ENCODE peak calls at places on chromosomes 1 and 21, in four cellular contexts. N is body of pancreas, Y is left ventricle myocardium inferior, A is tibial nerve. K is an unnamed sample.

GRCh38 chr1:33763406-33763805 is 100.5 kb upstream of the HMGB4 start:
- DNase-seq in N (no peak), Y (no peak), A (no peak), K (no peak)

GRCh38 chr1:212606734-212607205 is 1.8 kb upstream of the ATF3 start:
- DNase-seq in N (peak), Y (peak), A (peak), K (no peak)

GRCh38 chr21:26842976-26843911 is 2.0 kb downstream of the ADAMTS1 start:
- DNase-seq in N (peak), Y (peak), A (peak), K (peak)

GRCh38 chr21:42793774-42794173 is 85.6 kb downstream of the WDR4 start:
- DNase-seq in N (no peak), Y (no peak), A (no peak), K (no peak)

GRCh38 chr1:60035925-60036324 is 37.6 kb downstream of the C1orf87 start:
- DNase-seq in N (no peak), Y (no peak), A (no peak), K (no peak)

GRCh38 chr1:56645663-56646330 is 683 bp downstream of the PRKAA2 start:
- DNase-seq in N (peak), Y (no peak), A (no peak), K (no peak)

GRCh38 chr1:21762022-21762404 is 20.9 kb downstream of the USP48 start:
- DNase-seq in N (no peak), Y (no peak), A (no peak), K (no peak)

GRCh38 chr1:154431586-154432373 is 26.6 kb downstream of the IL6R start:
- DNase-seq in N (no peak), Y (no peak), A (no peak), K (no peak)

GRCh38 chr1:198936371-198937083 is 297.7 kb downstream of the PTPRC start:
- DNase-seq in N (peak), Y (no peak), A (no peak), K (no peak)

GRCh38 chr1:145961425-145962156 is 2.8 kb downstream of the ANKRD34A start:
- DNase-seq in N (peak), Y (peak), A (no peak), K (no peak)

GRCh38 chr1:44805311-44806024 is 1.7 kb downstream of the DYNLT4 start:
- DNase-seq in N (no peak), Y (peak), A (no peak), K (no peak)

GRCh38 chr1:22662318-22662717 is 9.3 kb downstream of the C1QB start:
- DNase-seq in N (no peak), Y (peak), A (no peak), K (no peak)

GRCh38 chr21:35179990-35180557 is 131.0 kb upstream of the RUNX1 start:
- DNase-seq in N (no peak), Y (no peak), A (no peak), K (no peak)

GRCh38 chr1:54289061-54289938 is 89.3 kb downstream of the MRPL37 start:
- DNase-seq in N (no peak), Y (no peak), A (no peak), K (no peak)

GRCh38 chr1:6096243-6097116 is 50.8 kb downstream of the KCNAB2 start:
- DNase-seq in N (no peak), Y (peak), A (no peak), K (no peak)

GRCh38 chr1:206050655-206051235 is 2.2 kb upstream of the RHEX start:
- DNase-seq in N (no peak), Y (no peak), A (no peak), K (no peak)

GRCh38 chr1:92365378-92366044 is 66.7 kb downstream of the RPAP2 start:
- DNase-seq in N (no peak), Y (no peak), A (no peak), K (no peak)

GRCh38 chr1:201294876-201295275 is 11.6 kb downstream of the PKP1 start:
- DNase-seq in N (no peak), Y (no peak), A (no peak), K (no peak)

GRCh38 chr1:86155061-86155806 is 1.3 kb downstream of the COL24A1 start:
- DNase-seq in N (peak), Y (peak), A (peak), K (peak)

GRCh38 chr1:224211262-224211962 is 28.4 kb downstream of the DEGS1 start:
- DNase-seq in N (peak), Y (no peak), A (no peak), K (no peak)

GRCh38 chr1:206935491-206936067 is 10.7 kb downstream of the PIGR start:
- DNase-seq in N (peak), Y (no peak), A (no peak), K (no peak)

GRCh38 chr1:40893946-40894345 is 31.8 kb upstream of the CITED4 start:
- DNase-seq in N (no peak), Y (no peak), A (no peak), K (no peak)

GRCh38 chr21:43864313-43864805 is 664 bp upstream of the AGPAT3 start:
- DNase-seq in N (peak), Y (peak), A (no peak), K (no peak)

GRCh38 chr1:20125091-20125490 is 5.8 kb upstream of the PLA2G2D start:
- DNase-seq in N (no peak), Y (no peak), A (no peak), K (no peak)

GRCh38 chr1:33768106-33768505 is 95.8 kb upstream of the HMGB4 start:
- DNase-seq in N (no peak), Y (no peak), A (no peak), K (no peak)

DNA sequence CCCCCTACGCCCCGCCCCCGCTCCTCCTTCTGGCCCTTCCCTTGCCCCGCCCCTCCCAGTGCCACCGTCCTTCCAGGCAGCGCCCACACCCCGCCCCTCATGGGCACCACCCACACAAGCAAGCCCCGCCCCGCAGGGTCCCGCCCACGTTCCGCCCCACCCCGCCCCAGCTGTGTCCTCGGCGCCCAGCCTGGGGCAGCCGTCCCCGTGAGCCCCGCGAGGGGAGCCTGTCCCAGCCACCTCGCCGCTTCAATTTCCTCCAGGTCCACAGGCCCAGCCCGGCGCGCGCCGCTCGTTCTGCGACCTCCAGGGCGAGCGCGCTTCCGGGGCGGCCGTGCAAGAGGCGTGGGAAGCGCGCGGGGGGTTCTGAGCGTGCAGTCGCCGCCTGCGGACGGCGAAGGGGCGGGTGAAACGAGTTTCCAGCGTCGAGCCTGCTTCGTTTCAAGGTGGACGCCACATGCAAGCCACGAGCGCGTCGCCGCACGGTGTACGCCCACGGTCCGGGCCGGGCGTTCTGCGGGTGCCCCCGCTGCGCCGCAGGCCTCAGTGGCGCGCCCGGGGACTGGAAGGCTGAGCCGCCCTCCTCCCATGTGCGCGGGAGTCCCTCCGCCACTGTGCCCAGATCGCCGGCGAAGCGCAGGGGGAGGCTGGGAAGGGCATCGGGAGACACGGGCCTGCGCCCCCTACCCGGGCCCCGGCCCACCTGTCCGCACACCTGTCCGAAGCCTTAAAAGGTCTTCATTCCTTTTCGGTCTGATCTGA is 10.8 kb upstream of the FAAP20 start:
- DNase-seq in N (peak), Y (peak), A (peak), K (peak)
- TF ChIP-seq CTCF in N (no peak), Y (peak), A (no peak), K (peak)

DNA sequence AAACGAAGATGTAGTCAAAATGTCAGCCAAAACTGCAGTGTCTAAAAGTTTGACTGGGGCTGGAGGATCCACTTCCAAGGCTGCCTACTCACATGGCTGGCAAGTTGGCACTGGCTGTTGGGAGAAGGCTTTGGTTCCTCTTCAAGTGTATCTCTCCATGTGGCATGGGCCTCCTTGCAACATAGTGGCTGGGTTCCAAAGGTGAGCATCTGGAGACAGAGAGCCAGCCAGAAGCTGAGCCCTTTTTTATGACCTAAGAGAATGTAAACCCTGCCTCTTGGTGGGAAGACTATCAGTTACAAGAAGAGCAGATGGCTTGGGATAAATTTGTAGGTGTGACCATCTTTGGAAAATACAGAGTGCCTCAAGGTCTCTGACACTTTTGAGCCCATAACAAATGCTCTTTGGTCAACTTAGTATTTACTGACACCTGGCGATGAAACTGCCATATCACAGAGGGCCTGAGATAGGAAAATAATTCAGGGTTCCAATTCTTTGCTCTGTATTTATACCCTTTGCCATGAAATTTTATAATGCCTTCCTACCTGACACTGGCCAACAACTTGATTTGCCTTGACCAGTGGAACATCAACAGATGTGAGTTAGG is 31.4 kb upstream of the PRELP start:
- DNase-seq in N (no peak), Y (no peak), A (no peak), K (no peak)
- TF ChIP-seq CTCF in N (no peak), Y (no peak), A (no peak), K (no peak)

GRCh38 chr1:233518344-233518743 is 95.6 kb upstream of the KCNK1 start:
- DNase-seq in N (no peak), Y (no peak), A (no peak), K (no peak)
- TF ChIP-seq CTCF in N (peak), Y (peak), A (no peak), K (peak)

GRCh38 chr1:26961826-26962225 is 1.6 kb upstream of the KDF1 start:
- DNase-seq in N (no peak), Y (no peak), A (no peak), K (no peak)

GRCh38 chr1:26957306-26957705 is 3.0 kb downstream of the KDF1 start:
- DNase-seq in N (no peak), Y (no peak), A (no peak), K (no peak)

GRCh38 chr1:26960625-26960966 is 328 bp upstream of the KDF1 start:
- DNase-seq in N (no peak), Y (no peak), A (no peak), K (no peak)

GRCh38 chr1:26959270-26959669 is 998 bp downstream of the KDF1 start:
- DNase-seq in N (no peak), Y (no peak), A (no peak), K (no peak)

DNA sequence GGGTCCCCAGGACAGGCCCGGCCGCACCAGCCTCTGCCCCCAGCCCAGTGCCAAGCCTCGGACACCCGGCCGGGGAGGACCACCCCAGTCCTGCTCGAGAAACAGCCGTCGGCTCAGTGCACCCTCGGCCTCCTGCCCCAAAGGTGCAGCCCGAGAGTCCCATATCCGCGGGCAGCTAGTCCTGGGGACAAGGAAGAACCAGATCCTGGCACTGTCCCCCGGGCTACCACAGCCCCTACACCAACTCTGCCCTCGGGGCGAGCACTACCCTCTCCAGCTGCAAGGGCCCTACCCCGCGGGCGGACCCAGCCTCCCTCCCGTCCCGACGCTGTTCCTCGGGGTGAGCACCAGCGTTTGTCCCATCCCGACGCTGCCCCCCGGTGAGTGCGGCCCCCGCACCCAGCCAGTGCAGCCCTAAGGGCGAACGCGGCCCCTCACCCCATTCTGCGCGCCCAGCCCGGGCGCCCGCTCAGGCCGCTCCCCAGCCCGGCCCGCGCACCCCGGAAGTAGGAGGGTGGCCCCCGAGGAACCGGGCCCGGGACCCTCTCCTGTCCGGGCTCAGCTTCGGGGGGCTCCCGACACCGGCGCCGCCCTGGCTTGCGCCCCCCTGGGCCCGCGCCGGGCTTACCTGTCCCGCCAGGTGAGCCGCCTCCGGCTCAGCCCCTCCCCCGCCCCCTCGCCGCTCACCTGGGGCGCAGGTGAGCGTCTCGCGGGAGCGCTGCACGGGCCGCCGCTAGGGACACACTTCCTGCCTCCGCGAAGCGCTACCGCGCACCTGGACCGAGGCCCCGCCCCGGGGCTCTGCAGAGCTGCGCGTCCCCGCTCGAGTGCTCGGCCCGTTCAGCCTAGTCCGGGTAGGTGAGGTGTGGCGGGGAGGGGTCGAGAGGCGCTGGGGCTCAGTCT is at the start of gene KDF1:
- DNase-seq in N (peak), Y (no peak), A (no peak), K (peak)
- TF ChIP-seq CTCF in N (no peak), Y (peak), A (no peak), K (peak)

GRCh38 chr1:193348126-193349045 is 162.0 kb upstream of the B3GALT2 start:
- DNase-seq in N (no peak), Y (no peak), A (no peak), K (no peak)
- TF ChIP-seq CTCF in N (no peak), Y (no peak), A (no peak), K (no peak)

K was measured in mesothelial cell of epicardium.